ENCODE peak calls at places on chromosomes 3 and 15, in nine cellular contexts. F is activated CD4-positive, alpha-beta T cell treated with anti-CD3 and anti-CD28 coated beads, Interleukin-2, amount 50 U/mL, for 4 hours; V is hippocampal formation; P is hepatocyte; N is H9; E is HEK293T; J is GDM1; I is activated CD8-positive, alpha-beta T cell treated with anti-CD3 and anti-CD28 coated beads for 36 hours; S is ELF-1. A is an unnamed sample.

GRCh38 chr3:69499899-69500316 is 114.0 kb upstream of the FRMD4B start:
- DNase-seq in F (no peak), V (peak; percentile 46), P (no peak), N (no peak), E (no peak), J (no peak), I (no peak), S (no peak), A (no peak)

GRCh38 chr3:61772439-61772838 is 211.1 kb downstream of the PTPRG start:
- DNase-seq in F (no peak), V (no peak), P (no peak), N (no peak), E (no peak), J (no peak), I (no peak), S (no peak), A (no peak)

GRCh38 chr3:56119575-56120349 is 348.5 kb downstream of the ERC2 start:
- DNase-seq in F (no peak), V (no peak), P (no peak), N (no peak), E (no peak), J (no peak), I (no peak), S (no peak), A (no peak)

GRCh38 chr15:78242128-78242527 is 7.8 kb upstream of the ACSBG1 start:
- DNase-seq in F (no peak), V (peak; percentile 21), P (peak; percentile 68), N (peak; percentile 64), E (peak; percentile 65), J (peak; percentile 0), I (peak; percentile 58), S (peak; percentile 34), A (peak; percentile 48)

GRCh38 chr3:132749786-132750185 is 27.6 kb upstream of the NPHP3 start:
- DNase-seq in F (no peak), V (no peak), P (no peak), N (no peak), E (no peak), J (no peak), I (no peak), S (no peak), A (no peak)

GRCh38 chr3:169497567-169498257 is 165.8 kb downstream of the MECOM start:
- DNase-seq in F (no peak), V (no peak), P (no peak), N (no peak), E (no peak), J (no peak), I (no peak), S (no peak), A (no peak)

GRCh38 chr15:93862791-93863190 is 368.6 kb upstream of the MCTP2 start:
- DNase-seq in F (no peak), V (no peak), P (no peak), N (no peak), E (no peak), J (peak; percentile 87), I (no peak), S (no peak), A (no peak)

GRCh38 chr15:74227968-74228722 is 8.0 kb upstream of the CCDC33 start:
- DNase-seq in F (no peak), V (no peak), P (no peak), N (no peak), E (no peak), J (no peak), I (no peak), S (no peak), A (no peak)

GRCh38 chr15:76056931-76057330 is 2.9 kb upstream of the TMEM266 start:
- DNase-seq in F (no peak), V (no peak), P (peak; percentile 32), N (no peak), E (no peak), J (peak; percentile 43), I (no peak), S (no peak), A (peak; percentile 46)

GRCh38 chr15:98927057-98927456 is 80.5 kb downstream of the PGPEP1L start:
- DNase-seq in F (no peak), V (no peak), P (no peak), N (no peak), E (no peak), J (no peak), I (no peak), S (no peak), A (no peak)

GRCh38 chr15:37891754-37892368 is 42.6 kb upstream of the TMCO5A start:
- DNase-seq in F (no peak), V (peak; percentile 7), P (peak; percentile 75), N (peak; percentile 30), E (peak; percentile 39), J (no peak), I (no peak), S (peak; percentile 18), A (peak; percentile 63)

GRCh38 chr15:64878708-64879107 is 33.0 kb upstream of the ANKDD1A start:
- DNase-seq in F (no peak), V (no peak), P (no peak), N (no peak), E (no peak), J (no peak), I (no peak), S (no peak), A (no peak)

GRCh38 chr3:80994085-80994665 is 767.3 kb downstream of the GBE1 start:
- DNase-seq in F (no peak), V (no peak), P (no peak), N (no peak), E (no peak), J (no peak), I (no peak), S (no peak), A (no peak)

GRCh38 chr15:33132722-33133345 is 61.7 kb downstream of the FMN1 start:
- DNase-seq in F (no peak), V (no peak), P (peak; percentile 73), N (peak; percentile 52), E (peak; percentile 55), J (peak; percentile 21), I (peak; percentile 7), S (peak; percentile 81), A (peak; percentile 82)

GRCh38 chr15:62068071-62068786 is 1.5 kb downstream of the C2CD4A start:
- DNase-seq in F (peak; percentile 6), V (peak; percentile 6), P (peak; percentile 66), N (peak; percentile 65), E (peak; percentile 9), J (no peak), I (peak; percentile 16), S (peak; percentile 66), A (peak; percentile 60)

GRCh38 chr3:171846594-171846993 is 3.4 kb downstream of the TMEM212 start:
- DNase-seq in F (no peak), V (no peak), P (no peak), N (no peak), E (no peak), J (no peak), I (peak; percentile 33), S (no peak), A (no peak)

GRCh38 chr3:81910244-81910852 is 148.9 kb upstream of the GBE1 start:
- DNase-seq in F (no peak), V (no peak), P (peak; percentile 58), N (no peak), E (peak; percentile 31), J (no peak), I (peak; percentile 19), S (no peak), A (peak; percentile 36)

GRCh38 chr15:41933771-41934170 is 38.6 kb downstream of the EHD4 start:
- DNase-seq in F (no peak), V (no peak), P (peak; percentile 55), N (peak; percentile 24), E (no peak), J (no peak), I (no peak), S (no peak), A (no peak)

GRCh38 chr3:196314597-196314996 is 3.4 kb downstream of the DYNLT2B start:
- DNase-seq in F (no peak), V (no peak), P (no peak), N (no peak), E (no peak), J (no peak), I (no peak), S (no peak), A (no peak)

GRCh38 chr3:99678926-99679325 is 40.5 kb downstream of the COL8A1 start:
- DNase-seq in F (no peak), V (no peak), P (no peak), N (no peak), E (no peak), J (no peak), I (no peak), S (no peak), A (no peak)

GRCh38 chr3:5126586-5126985 is 4.5 kb downstream of the ARL8B start:
- DNase-seq in F (no peak), V (no peak), P (peak; percentile 17), N (no peak), E (no peak), J (no peak), I (no peak), S (no peak), A (no peak)

GRCh38 chr15:59245583-59245982 is 38.9 kb downstream of the LDHAL6B start:
- DNase-seq in F (no peak), V (no peak), P (no peak), N (no peak), E (no peak), J (no peak), I (no peak), S (no peak), A (no peak)

GRCh38 chr3:143118630-143119008 is 952 bp upstream of the CHST2 start:
- DNase-seq in F (no peak), V (no peak), P (no peak), N (no peak), E (no peak), J (no peak), I (no peak), S (peak; percentile 14), A (no peak)

GRCh38 chr3:69743975-69744374 is 4.7 kb downstream of the MITF start:
- DNase-seq in F (no peak), V (no peak), P (no peak), N (no peak), E (no peak), J (no peak), I (no peak), S (no peak), A (no peak)

GRCh38 chr15:38559908-38560307 is 4.7 kb downstream of the RASGRP1 start:
- DNase-seq in F (no peak), V (no peak), P (no peak), N (no peak), E (no peak), J (no peak), I (no peak), S (no peak), A (peak; percentile 60)

GRCh38 chr3:42980909-42981308 is 1.8 kb downstream of the GASK1A start:
- DNase-seq in F (no peak), V (no peak), P (no peak), N (no peak), E (no peak), J (no peak), I (no peak), S (peak; percentile 22), A (peak; percentile 31)

GRCh38 chr15:83565553-83566159 is 88.3 kb upstream of the ADAMTSL3 start:
- DNase-seq in F (no peak), V (no peak), P (peak; percentile 57), N (no peak), E (peak; percentile 44), J (no peak), I (no peak), S (peak; percentile 44), A (peak; percentile 69)

GRCh38 chr3:114110439-114110838 is 53.9 kb downstream of the QTRT2 start:
- DNase-seq in F (no peak), V (no peak), P (no peak), N (no peak), E (no peak), J (no peak), I (no peak), S (no peak), A (peak; percentile 22)